ENCODE peak calls at places on chromosomes 11 and 22, in seven cellular contexts. One of them, this sample, is unnamed. For H3K27me3, the result is how much of the 10 kb centered on the place peaks cover.

GRCh38 chr11:18696638-18697225 is 1.8 kb upstream of the TMEM86A start:
- DNase-seq in K562: no peak
- DNase-seq in IMR-90: peak
- DNase-seq in HepG2: no peak
- DNase-seq in SK-N-SH: no peak
- DNase-seq in GM12878: no peak
- DNase-seq in H1: no peak
- DNase-seq in this sample: no peak

GRCh38 chr22:27349456-27349855 is 452.1 kb downstream of the MN1 start:
- DNase-seq in K562: no peak
- DNase-seq in IMR-90: peak
- DNase-seq in HepG2: no peak
- DNase-seq in SK-N-SH: no peak
- DNase-seq in GM12878: no peak
- DNase-seq in H1: no peak
- DNase-seq in this sample: no peak

GRCh38 chr11:28009383-28009782 is 98.6 kb downstream of the KIF18A start:
- DNase-seq in K562: no peak
- DNase-seq in IMR-90: peak
- DNase-seq in HepG2: no peak
- DNase-seq in SK-N-SH: no peak
- DNase-seq in GM12878: no peak
- DNase-seq in H1: no peak
- DNase-seq in this sample: no peak

GRCh38 chr11:70111269-70112016 is 33.3 kb downstream of the ANO1 start:
- DNase-seq in K562: peak
- DNase-seq in IMR-90: peak
- DNase-seq in HepG2: peak
- DNase-seq in SK-N-SH: no peak
- DNase-seq in GM12878: no peak
- DNase-seq in H1: no peak
- DNase-seq in this sample: no peak

GRCh38 chr22:39723899-39724351 is 153.4 kb downstream of the CACNA1I start:
- DNase-seq in K562: peak
- DNase-seq in IMR-90: peak
- DNase-seq in HepG2: peak
- DNase-seq in SK-N-SH: no peak
- DNase-seq in GM12878: no peak
- DNase-seq in H1: no peak
- DNase-seq in this sample: peak

GRCh38 chr22:24961217-24961844 is 8.8 kb downstream of the KIAA1671 start:
- DNase-seq in K562: no peak
- DNase-seq in IMR-90: no peak
- DNase-seq in HepG2: no peak
- DNase-seq in SK-N-SH: no peak
- DNase-seq in GM12878: no peak
- DNase-seq in H1: no peak
- DNase-seq in this sample: no peak

GRCh38 chr22:44326549-44326881 is 13.8 kb upstream of the SHISAL1 start:
- DNase-seq in K562: no peak
- DNase-seq in IMR-90: no peak
- DNase-seq in HepG2: no peak
- DNase-seq in SK-N-SH: peak
- DNase-seq in GM12878: no peak
- DNase-seq in H1: no peak
- DNase-seq in this sample: no peak

GRCh38 chr11:11065396-11065795 is 207.5 kb upstream of the ZBED5 start:
- DNase-seq in K562: no peak
- DNase-seq in IMR-90: no peak
- DNase-seq in HepG2: no peak
- DNase-seq in SK-N-SH: no peak
- DNase-seq in GM12878: no peak
- DNase-seq in H1: no peak
- DNase-seq in this sample: no peak

GRCh38 chr11:73978576-73979086 is 4.0 kb downstream of the UCP2 start:
- DNase-seq in K562: no peak
- DNase-seq in IMR-90: peak
- DNase-seq in HepG2: no peak
- DNase-seq in SK-N-SH: no peak
- DNase-seq in GM12878: no peak
- DNase-seq in H1: no peak
- DNase-seq in this sample: no peak

GRCh38 chr22:44360306-44360685 is 47.5 kb upstream of the SHISAL1 start:
- DNase-seq in K562: no peak
- DNase-seq in IMR-90: no peak
- DNase-seq in HepG2: no peak
- DNase-seq in SK-N-SH: no peak
- DNase-seq in GM12878: no peak
- DNase-seq in H1: no peak
- DNase-seq in this sample: no peak

GRCh38 chr11:2574553-2575535 is 125.0 kb downstream of the KCNQ1OT1 start:
- DNase-seq in K562: no peak
- DNase-seq in IMR-90: no peak
- DNase-seq in HepG2: no peak
- DNase-seq in SK-N-SH: no peak
- DNase-seq in GM12878: no peak
- DNase-seq in H1: no peak
- DNase-seq in this sample: no peak

GRCh38 chr11:74417379-74417804 is 19.2 kb upstream of the PGM2L1 start:
- DNase-seq in K562: no peak
- DNase-seq in IMR-90: peak
- DNase-seq in HepG2: no peak
- DNase-seq in SK-N-SH: no peak
- DNase-seq in GM12878: no peak
- DNase-seq in H1: no peak
- DNase-seq in this sample: no peak

GRCh38 chr11:66289548-66290331 is 797 bp upstream of the YIF1A start:
- DNase-seq in K562: peak
- DNase-seq in IMR-90: no peak
- DNase-seq in HepG2: no peak
- DNase-seq in SK-N-SH: no peak
- DNase-seq in GM12878: peak
- DNase-seq in H1: peak
- DNase-seq in this sample: no peak

GRCh38 chr11:35304393-35304790 is 115.0 kb downstream of the SLC1A2 start:
- DNase-seq in K562: no peak
- DNase-seq in IMR-90: peak
- DNase-seq in HepG2: peak
- DNase-seq in SK-N-SH: no peak
- DNase-seq in GM12878: no peak
- DNase-seq in H1: no peak
- DNase-seq in this sample: no peak

GRCh38 chr11:112784323-112785073 is 176.7 kb upstream of the NCAM1 start:
- DNase-seq in K562: no peak
- DNase-seq in IMR-90: no peak
- DNase-seq in HepG2: no peak
- DNase-seq in SK-N-SH: peak
- DNase-seq in GM12878: no peak
- DNase-seq in H1: no peak
- DNase-seq in this sample: no peak

GRCh38 chr11:67299471-67300191 is 3.7 kb upstream of the SSH3 start:
- DNase-seq in K562: no peak
- DNase-seq in IMR-90: no peak
- DNase-seq in HepG2: no peak
- DNase-seq in SK-N-SH: no peak
- DNase-seq in GM12878: no peak
- DNase-seq in H1: no peak
- DNase-seq in this sample: no peak

GRCh38 chr11:3109921-3110706 is 52.9 kb upstream of the CARS1 start:
- DNase-seq in K562: peak
- DNase-seq in IMR-90: no peak
- DNase-seq in HepG2: peak
- DNase-seq in SK-N-SH: peak
- DNase-seq in GM12878: no peak
- DNase-seq in H1: peak
- DNase-seq in this sample: peak

GRCh38 chr11:129846508-129847335 is 31.1 kb downstream of the TMEM45B start:
- DNase-seq in K562: no peak
- DNase-seq in IMR-90: peak
- DNase-seq in HepG2: peak
- DNase-seq in SK-N-SH: no peak
- DNase-seq in GM12878: peak
- DNase-seq in H1: no peak
- DNase-seq in this sample: no peak

GRCh38 chr11:111526501-111526900 is 11.9 kb downstream of the HOATZ start:
- DNase-seq in K562: no peak
- DNase-seq in IMR-90: peak
- DNase-seq in HepG2: no peak
- DNase-seq in SK-N-SH: no peak
- DNase-seq in GM12878: no peak
- DNase-seq in H1: no peak
- DNase-seq in this sample: no peak

DNA sequence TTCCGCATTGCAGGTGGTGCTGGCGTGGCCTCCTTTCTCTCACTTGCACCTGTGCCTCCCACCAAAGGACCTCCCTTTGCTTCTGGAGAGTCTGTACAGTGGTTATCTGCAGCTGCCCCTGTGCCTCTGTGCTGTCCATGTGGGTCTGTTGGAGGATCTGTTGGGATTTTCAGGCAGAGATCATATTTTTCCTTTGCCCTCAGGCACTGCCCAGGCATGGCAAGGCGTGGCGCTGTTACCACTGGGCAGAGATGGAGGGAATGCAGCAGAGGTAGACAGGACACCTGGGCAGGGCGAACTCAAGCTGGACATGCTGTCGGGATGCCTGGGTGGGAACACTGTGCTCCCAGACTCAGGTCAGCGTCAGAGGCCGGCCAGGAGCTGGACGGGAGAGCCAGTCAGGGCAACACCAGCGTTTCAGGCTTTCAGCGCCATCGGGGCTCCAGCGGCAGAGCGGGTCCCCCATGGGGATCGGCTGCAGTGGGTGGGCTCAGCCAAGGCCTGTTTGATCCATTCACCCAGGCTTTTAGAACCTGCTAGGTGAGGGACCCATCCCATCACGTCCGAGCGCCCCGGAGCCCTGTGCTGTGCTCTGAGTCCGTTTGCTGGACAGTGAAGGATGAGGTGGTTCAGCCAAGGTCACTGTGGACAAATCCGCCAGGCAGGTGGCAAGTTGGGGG is 718.9 kb downstream of the BRD1 start:
- DNase-seq in K562: no peak
- DNase-seq in IMR-90: no peak
- DNase-seq in HepG2: no peak
- DNase-seq in SK-N-SH: no peak
- DNase-seq in GM12878: no peak
- DNase-seq in H1: no peak
- DNase-seq in this sample: no peak
- H3K27me3 ChIP-seq in K562: under half
- H3K27me3 ChIP-seq in IMR-90: under half
- H3K27me3 ChIP-seq in HepG2: under half
- H3K27me3 ChIP-seq in SK-N-SH: under half
- H3K27me3 ChIP-seq in GM12878: under half
- H3K27me3 ChIP-seq in H1: under half
- H3K27me3 ChIP-seq in this sample: under half

GRCh38 chr11:123111465-123111864 is 49.5 kb upstream of the HSPA8 start:
- DNase-seq in K562: peak
- DNase-seq in IMR-90: peak
- DNase-seq in HepG2: peak
- DNase-seq in SK-N-SH: peak
- DNase-seq in GM12878: no peak
- DNase-seq in H1: no peak
- DNase-seq in this sample: peak
- TF ChIP-seq RAD21 in K562: peak
- TF ChIP-seq RAD21 in IMR-90: peak
- TF ChIP-seq RAD21 in HepG2: peak
- TF ChIP-seq RAD21 in SK-N-SH: peak
- TF ChIP-seq RAD21 in GM12878: peak
- TF ChIP-seq RAD21 in H1: peak
- TF ChIP-seq RAD21 in this sample: peak

GRCh38 chr11:117731689-117732290 is 65.2 kb downstream of the DSCAML1 start:
- DNase-seq in K562: no peak
- DNase-seq in IMR-90: no peak
- DNase-seq in HepG2: no peak
- DNase-seq in SK-N-SH: no peak
- DNase-seq in GM12878: no peak
- DNase-seq in H1: no peak
- DNase-seq in this sample: no peak

GRCh38 chr11:117738246-117738957 is 58.6 kb downstream of the DSCAML1 start:
- DNase-seq in K562: no peak
- DNase-seq in IMR-90: peak
- DNase-seq in HepG2: no peak
- DNase-seq in SK-N-SH: no peak
- DNase-seq in GM12878: no peak
- DNase-seq in H1: no peak
- DNase-seq in this sample: no peak

GRCh38 chr11:117735350-117735977 is 61.6 kb downstream of the DSCAML1 start:
- DNase-seq in K562: no peak
- DNase-seq in IMR-90: no peak
- DNase-seq in HepG2: no peak
- DNase-seq in SK-N-SH: no peak
- DNase-seq in GM12878: no peak
- DNase-seq in H1: no peak
- DNase-seq in this sample: no peak

GRCh38 chr11:117733311-117733710 is 63.7 kb downstream of the DSCAML1 start:
- DNase-seq in K562: no peak
- DNase-seq in IMR-90: no peak
- DNase-seq in HepG2: no peak
- DNase-seq in SK-N-SH: no peak
- DNase-seq in GM12878: no peak
- DNase-seq in H1: no peak
- DNase-seq in this sample: no peak

DNA sequence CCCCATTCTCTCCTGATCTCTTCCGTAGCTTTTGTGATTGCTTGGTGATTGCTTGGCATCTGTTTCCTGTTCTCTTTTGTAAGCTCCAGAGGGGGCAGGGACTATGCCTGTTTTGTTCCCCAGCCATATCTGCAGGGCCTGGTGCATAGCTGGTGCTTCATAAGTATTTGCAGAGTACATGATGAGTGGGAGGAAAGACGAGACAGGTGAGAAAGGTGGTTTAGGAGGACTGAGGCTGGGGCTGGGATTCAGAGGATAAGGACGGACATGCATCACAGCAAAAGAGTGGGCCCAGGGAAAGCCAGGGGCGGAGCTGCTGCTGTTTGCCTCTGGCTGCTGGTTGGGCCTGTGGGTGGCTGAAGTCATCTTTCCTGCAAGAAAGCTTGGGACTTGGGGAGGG is 62.4 kb downstream of the DSCAML1 start:
- DNase-seq in K562: no peak
- DNase-seq in IMR-90: no peak
- DNase-seq in HepG2: no peak
- DNase-seq in SK-N-SH: peak
- DNase-seq in GM12878: no peak
- DNase-seq in H1: no peak
- DNase-seq in this sample: no peak
- H3K27me3 ChIP-seq in K562: under half
- H3K27me3 ChIP-seq in IMR-90: under half
- H3K27me3 ChIP-seq in HepG2: under half
- H3K27me3 ChIP-seq in SK-N-SH: under half
- H3K27me3 ChIP-seq in GM12878: under half
- H3K27me3 ChIP-seq in H1: under half
- H3K27me3 ChIP-seq in this sample: under half

DNA sequence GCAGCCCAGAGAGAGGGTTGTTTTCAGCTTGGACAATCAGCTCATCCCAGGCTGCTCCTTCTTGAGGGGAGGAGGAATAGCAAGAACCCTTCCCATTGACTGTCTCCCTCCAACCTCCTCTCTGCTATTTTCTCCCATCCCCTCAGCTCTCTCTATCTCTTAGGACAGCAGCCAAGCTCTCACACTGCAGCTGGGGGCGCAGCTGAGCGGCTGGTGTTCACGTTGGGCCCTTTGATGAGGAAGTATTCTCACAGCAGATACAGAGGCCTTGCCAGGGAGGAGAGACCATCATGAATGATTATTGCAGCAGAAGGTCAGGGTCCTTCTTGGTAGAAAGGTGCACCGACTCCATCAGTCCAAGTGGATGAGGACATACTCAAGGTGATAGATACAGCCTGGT is 26.5 kb upstream of the CADM1 start:
- DNase-seq in K562: no peak
- DNase-seq in IMR-90: no peak
- DNase-seq in HepG2: no peak
- DNase-seq in SK-N-SH: no peak
- DNase-seq in GM12878: no peak
- DNase-seq in H1: no peak
- DNase-seq in this sample: no peak
- TF ChIP-seq RAD21 in K562: no peak
- TF ChIP-seq RAD21 in IMR-90: no peak
- TF ChIP-seq RAD21 in HepG2: peak
- TF ChIP-seq RAD21 in SK-N-SH: no peak
- TF ChIP-seq RAD21 in GM12878: peak
- TF ChIP-seq RAD21 in H1: peak
- TF ChIP-seq RAD21 in this sample: no peak

This sample was measured in HCT116.